ENCODE peak calls at places on chromosomes 4 and X, in four cellular contexts. P is BE2C, G is breast epithelium, U is foreskin fibroblast. L is an unnamed sample.

GRCh38 chr4:107719211-107719926 is 665 bp downstream of the PAPSS1 start:
- DNase-seq in P (no peak), G (peak; percentile 57), U (peak; percentile 20), L (peak; percentile 64)

GRCh38 chr4:176387571-176387970 is 67.8 kb downstream of the SPCS3 start:
- DNase-seq in P (no peak), G (no peak), U (no peak), L (no peak)

GRCh38 chr4:866761-867390 is 40.9 kb upstream of the CPLX1 start:
- DNase-seq in P (no peak), G (no peak), U (no peak), L (no peak)

GRCh38 chr4:155248002-155248896 is 39.8 kb downstream of the NPY2R start:
- DNase-seq in P (no peak), G (no peak), U (no peak), L (no peak)

GRCh38 chrX:24215282-24215681 is 65.8 kb downstream of the ZFX start:
- DNase-seq in P (no peak), G (no peak), U (no peak), L (no peak)

GRCh38 chr4:99134586-99134985 is 9.5 kb downstream of the ADH4 start:
- DNase-seq in P (no peak), G (no peak), U (no peak), L (no peak)

GRCh38 chr4:71472946-71473345 is 134.1 kb downstream of the SLC4A4 start:
- DNase-seq in P (no peak), G (no peak), U (peak; percentile 12), L (no peak)

GRCh38 chr4:33189169-33189568 is 2469.0 kb downstream of the PCDH7 start:
- DNase-seq in P (no peak), G (no peak), U (no peak), L (no peak)

GRCh38 chrX:11867610-11868345 is 109.7 kb downstream of the MSL3 start:
- DNase-seq in P (no peak), G (no peak), U (no peak), L (no peak)

GRCh38 chrX:9374537-9374936 is 90.3 kb upstream of the TBL1X start:
- DNase-seq in P (no peak), G (no peak), U (no peak), L (no peak)

DNA sequence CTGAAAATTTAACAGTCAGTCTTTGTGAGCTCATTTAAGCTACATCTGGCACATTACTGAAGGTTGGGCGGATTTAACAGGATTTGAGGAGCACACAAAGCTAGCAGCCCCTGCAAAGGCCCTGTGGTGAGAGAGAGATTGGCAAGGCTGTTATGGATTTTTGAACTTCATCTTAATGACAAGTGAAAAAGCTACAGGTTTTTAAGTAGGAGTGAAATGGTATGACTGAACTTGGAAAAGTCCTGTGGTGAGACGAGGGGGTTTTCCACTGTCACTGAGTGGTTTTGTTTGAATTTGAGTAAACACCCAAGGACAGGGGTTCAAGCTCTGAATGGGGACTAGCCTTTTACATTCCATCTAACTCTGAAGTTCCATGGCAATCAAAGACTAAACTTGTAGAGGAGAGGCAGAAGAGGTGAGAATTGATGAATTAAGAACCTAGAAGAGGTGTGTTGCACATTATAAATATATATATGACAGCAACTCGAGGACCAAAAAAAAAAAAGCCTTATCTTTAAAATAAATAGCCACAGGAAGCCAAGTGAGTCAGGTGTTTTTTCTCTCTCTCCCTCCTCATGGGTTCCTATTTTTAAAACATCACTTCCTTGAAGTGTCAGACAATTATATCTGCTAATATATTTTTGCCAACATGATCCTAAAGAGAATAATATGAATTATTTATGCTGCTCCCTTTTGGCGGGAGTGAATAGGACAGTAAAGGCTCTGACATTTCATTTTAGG is 47.8 kb upstream of the CLNK start:
- DNase-seq in P (no peak), G (no peak), U (no peak), L (no peak)
- H3K4me3 ChIP-seq in P (no peak overlapping the region), G (no peak overlapping the region), U (no peak overlapping the region), L (no peak overlapping the region)

GRCh38 chr4:142353149-142353738 is 492.9 kb downstream of the INPP4B start:
- DNase-seq in P (peak; percentile 12), G (no peak), U (peak; percentile 68), L (no peak)
- TF ChIP-seq CTCF in P (peak; percentile 86), G (peak; percentile 52), U (peak; percentile 67), L (peak; percentile 98)

DNA sequence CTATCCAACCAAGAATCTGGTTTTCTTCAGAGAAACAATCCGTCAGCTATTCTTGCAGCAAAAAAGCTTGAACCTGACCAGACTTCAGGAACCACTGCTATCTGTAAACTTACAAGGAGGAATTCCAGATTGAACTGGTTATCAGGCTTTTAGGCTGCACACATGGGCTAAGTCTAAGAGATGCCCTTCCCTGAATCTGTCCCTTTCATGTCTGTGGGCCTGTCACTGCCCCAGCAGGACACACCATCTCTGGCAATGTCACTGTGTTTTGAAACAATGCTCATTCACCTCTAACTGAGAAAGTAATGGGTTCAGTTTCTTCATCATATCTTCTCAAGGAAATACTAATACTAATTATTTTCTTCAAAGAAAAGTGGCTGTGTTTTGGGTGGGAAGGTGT is 72.8 kb downstream of the PARM1 start:
- DNase-seq in P (no peak), G (no peak), U (no peak), L (no peak)
- H3K4me3 ChIP-seq in P (no peak overlapping the region), G (no peak overlapping the region), U (no peak overlapping the region), L (no peak overlapping the region)

GRCh38 chrX:47209508-47210238 is 8.8 kb upstream of the CDK16 start:
- DNase-seq in P (no peak), G (no peak), U (no peak), L (no peak)

GRCh38 chrX:47214435-47215077 is 3.9 kb upstream of the CDK16 start:
- DNase-seq in P (no peak), G (no peak), U (no peak), L (no peak)

GRCh38 chrX:47215291-47215900 is 3.1 kb upstream of the CDK16 start:
- DNase-seq in P (no peak), G (no peak), U (no peak), L (no peak)

GRCh38 chrX:47210661-47211425 is 7.6 kb upstream of the CDK16 start:
- DNase-seq in P (no peak), G (no peak), U (no peak), L (no peak)

DNA sequence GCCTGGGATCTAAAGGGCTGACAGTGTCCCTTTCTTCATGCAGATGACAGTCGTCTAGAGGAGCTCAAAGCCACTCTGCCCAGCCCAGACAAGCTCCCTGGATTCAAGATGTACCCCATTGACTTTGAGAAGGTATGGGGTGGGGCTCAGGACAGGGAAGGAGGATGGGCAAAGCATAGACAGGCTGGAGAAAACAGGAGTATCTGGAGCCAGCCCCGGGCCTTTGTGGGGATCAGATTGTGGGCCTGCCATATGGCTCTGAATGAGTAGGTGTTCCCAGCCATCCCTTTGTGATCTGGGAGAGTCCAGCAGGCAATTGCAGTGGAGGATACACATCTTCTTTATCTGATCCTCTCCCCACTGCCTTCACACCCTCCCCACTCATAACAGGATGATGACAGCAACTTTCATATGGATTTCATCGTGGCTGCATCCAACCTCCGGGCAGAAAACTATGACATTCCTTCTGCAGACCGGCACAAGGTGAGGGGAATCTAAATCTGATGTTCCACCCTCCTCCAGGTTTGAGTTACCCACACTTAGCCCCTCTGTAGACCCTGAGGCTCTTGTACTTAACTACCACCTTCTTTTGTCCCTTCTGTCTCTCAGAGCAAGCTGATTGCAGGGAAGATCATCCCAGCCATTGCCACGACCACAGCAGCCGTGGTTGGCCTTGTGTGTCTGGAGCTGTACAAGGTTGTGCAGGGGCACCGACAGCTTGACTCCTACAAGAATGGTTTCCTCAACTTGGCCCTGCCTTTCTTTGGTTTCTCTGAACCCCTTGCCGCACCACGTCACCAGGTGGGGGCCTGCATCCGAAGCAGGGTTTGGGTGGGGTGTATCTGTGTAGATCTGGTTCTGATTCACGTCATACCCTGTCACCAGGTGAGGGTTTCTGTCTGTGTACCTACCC is 5.8 kb upstream of the CDK16 start:
- DNase-seq in P (no peak), G (no peak), U (no peak), L (no peak)
- TF ChIP-seq CTCF in P (no peak), G (no peak), U (no peak), L (no peak)

GRCh38 chr4:2079006-2079405 is 19.9 kb downstream of the NAT8L start:
- DNase-seq in P (no peak), G (peak; percentile 25), U (no peak), L (no peak)

GRCh38 chr4:2078584-2078983 is 19.5 kb downstream of the NAT8L start:
- DNase-seq in P (no peak), G (peak; percentile 30), U (peak; percentile 15), L (no peak)

GRCh38 chr4:2075987-2076907 is 17.1 kb downstream of the NAT8L start:
- DNase-seq in P (no peak), G (peak; percentile 30), U (no peak), L (peak; percentile 51)

GRCh38 chr4:2076908-2077534 is 17.9 kb downstream of the NAT8L start:
- DNase-seq in P (no peak), G (peak; percentile 37), U (no peak), L (peak; percentile 39)

DNA sequence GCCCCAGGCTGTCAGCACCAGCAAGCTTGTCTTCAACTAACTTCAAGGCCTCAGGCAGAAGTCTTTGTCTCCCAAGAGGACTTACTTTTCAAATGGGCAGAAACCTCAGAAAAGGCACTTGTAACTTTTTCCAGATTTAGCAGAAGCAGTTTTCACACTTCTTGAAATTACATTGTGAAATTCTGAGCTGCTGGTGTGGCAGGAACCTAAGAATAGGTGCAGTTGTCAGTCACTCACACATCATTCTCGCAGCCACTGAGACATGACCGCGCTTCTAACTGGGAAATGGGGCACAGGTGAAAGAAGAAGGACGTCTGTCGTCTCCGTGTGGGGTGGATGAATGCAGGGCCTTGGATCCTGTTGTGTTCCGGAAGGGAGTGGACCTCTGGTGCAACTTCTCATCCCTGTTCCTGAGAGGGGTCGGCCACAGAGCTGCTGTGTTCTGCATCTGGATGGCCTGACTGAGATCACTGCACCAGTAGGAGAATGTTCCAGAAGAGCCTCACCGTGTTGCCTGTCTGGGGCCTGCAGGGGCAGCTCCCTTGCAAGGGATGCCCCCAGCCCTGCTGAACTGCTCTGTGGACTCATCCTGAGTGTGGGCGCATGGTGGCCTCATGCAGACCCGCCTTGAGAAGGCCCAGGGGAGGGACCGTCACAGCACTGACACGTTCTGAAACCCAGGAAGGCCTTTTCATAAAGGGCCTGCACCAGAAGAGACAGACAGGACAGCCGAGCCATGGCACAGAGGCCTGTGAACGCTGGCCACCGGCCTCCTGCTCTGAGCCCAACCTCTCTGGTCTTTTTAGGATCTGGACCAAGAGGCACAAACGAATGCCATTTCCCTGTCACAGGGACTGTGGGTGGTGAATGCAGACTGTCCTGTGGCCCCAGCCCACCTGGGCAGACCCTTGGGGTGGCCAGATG is 18.7 kb downstream of the NAT8L start:
- DNase-seq in P (no peak), G (peak; percentile 24), U (no peak), L (peak; percentile 34)
- H3K4me3 ChIP-seq in P (no peak overlapping the region), G (no peak overlapping the region), U (no peak overlapping the region), L (no peak overlapping the region)

GRCh38 chr4:145614235-145614615 is 5.0 kb upstream of the MMAA start:
- DNase-seq in P (no peak), G (no peak), U (no peak), L (no peak)

GRCh38 chr4:145618912-145619638 is at the start of gene MMAA:
- DNase-seq in P (peak; percentile 98), G (peak; percentile 95), U (peak; percentile 94), L (peak; percentile 94)

GRCh38 chr4:145623831-145624230 is 4.6 kb downstream of the MMAA start:
- DNase-seq in P (no peak), G (no peak), U (peak; percentile 37), L (no peak)

GRCh38 chr4:145618210-145618911 is 824 bp upstream of the MMAA start:
- DNase-seq in P (peak; percentile 19), G (no peak), U (no peak), L (no peak)

GRCh38 chr4:145619639-145619996 is 433 bp downstream of the MMAA start:
- DNase-seq in P (peak; percentile 19), G (peak; percentile 52), U (peak; percentile 17), L (no peak)
- TF ChIP-seq CTCF in P (no peak), G (no peak), U (no peak), L (peak; percentile 75)

L was measured in RWPE2.